ENCODE peak calls at places on chromosomes 1 and 21, in six cellular contexts. Q, L, M, G, W and Z are unnamed samples.

GRCh38 chr1:228340686-228341449 is 65.8 kb downstream of the TRIM11 start:
- DNase-seq in M (no peak), G (no peak), W (no peak), L (no peak), Q (no peak), Z (no peak)

GRCh38 chr1:159171254-159171687 is at the start of gene CADM3:
- DNase-seq in M (no peak), Q (no peak), G (no peak), L (no peak), W (no peak), Z (no peak)

GRCh38 chr1:20087668-20088067 is 17.7 kb downstream of the PLA2G5 start:
- DNase-seq in M (no peak), L (no peak), W (no peak), G (no peak), Q (no peak), Z (no peak)

GRCh38 chr1:27621067-27621920 is 13.7 kb downstream of the FGR start:
- DNase-seq in G (peak), L (no peak), Q (peak), M (peak), W (peak), Z (no peak)

GRCh38 chr1:23402286-23403037 is 22.1 kb downstream of the TCEA3 start:
- DNase-seq in W (no peak), Q (no peak), L (no peak), G (no peak), M (no peak), Z (no peak)

GRCh38 chr21:42784276-42784675 is 95.1 kb downstream of the WDR4 start:
- DNase-seq in L (peak), W (no peak), G (no peak), M (peak), Q (no peak), Z (no peak)

GRCh38 chr1:183339556-183340167 is 78.5 kb downstream of the NMNAT2 start:
- DNase-seq in G (no peak), M (no peak), L (no peak), W (no peak), Q (no peak), Z (no peak)

GRCh38 chr1:1230656-1231399 is 973 bp downstream of the SDF4 start:
- DNase-seq in M (no peak), W (peak), L (no peak), G (peak), Q (peak), Z (no peak)

GRCh38 chr1:62131093-62131725 is 63.4 kb upstream of the L1TD1 start:
- DNase-seq in W (peak), Q (peak), G (peak), M (peak), L (peak), Z (no peak)

GRCh38 chr1:246778663-246779062 is 54.5 kb downstream of the SCCPDH start:
- DNase-seq in L (no peak), G (no peak), Q (no peak), M (no peak), W (no peak), Z (no peak)

GRCh38 chr21:18832950-18833349 is 429.4 kb upstream of the TMPRSS15 start:
- DNase-seq in M (no peak), L (no peak), Q (peak), G (peak), W (no peak), Z (no peak)

GRCh38 chr1:183227963-183228649 is 42.0 kb downstream of the LAMC2 start:
- DNase-seq in M (peak), L (peak), G (peak), Q (peak), W (peak), Z (peak)

GRCh38 chr1:147749792-147750191 is 10.6 kb downstream of the GJA5 start:
- DNase-seq in Q (no peak), W (no peak), G (no peak), M (no peak), L (no peak), Z (no peak)

GRCh38 chr1:97353094-97353493 is 567.7 kb downstream of the DPYD start:
- DNase-seq in M (no peak), L (no peak), Q (no peak), G (no peak), W (no peak), Z (no peak)

GRCh38 chr1:67429528-67430357 is 459 bp downstream of the SERBP1 start:
- DNase-seq in W (peak), Q (no peak), G (no peak), M (peak), L (peak), Z (peak)

GRCh38 chr21:34524671-34525601 is 12.9 kb upstream of the KCNE1 start:
- DNase-seq in M (peak), W (peak), G (peak), L (no peak), Q (peak), Z (no peak)

GRCh38 chr1:84370831-84371394 is 27.4 kb upstream of the DNASE2B start:
- DNase-seq in Q (no peak), W (peak), M (peak), L (no peak), G (peak), Z (peak)

GRCh38 chr1:245074232-245074747 is 80.5 kb upstream of the KIF26B start:
- DNase-seq in L (no peak), G (peak), W (no peak), Q (peak), M (no peak), Z (no peak)

GRCh38 chr1:16015960-16016901 is 1.6 kb downstream of the HSPB7 start:
- DNase-seq in G (no peak), W (no peak), M (peak), Q (no peak), L (no peak), Z (no peak)

GRCh38 chr1:226691257-226691656 is 47.8 kb downstream of the ITPKB start:
- DNase-seq in L (no peak), W (no peak), M (no peak), G (no peak), Q (no peak), Z (no peak)

GRCh38 chr21:46183910-46184624 is at the start of gene SPATC1L:
- DNase-seq in W (peak), L (peak), M (peak), G (peak), Q (peak), Z (peak)

GRCh38 chr1:220748091-220748934 is at the start of gene MTARC2:
- DNase-seq in Q (peak), L (peak), M (peak), W (peak), G (peak), Z (peak)

GRCh38 chr1:151047591-151047924 is at the start of gene C1orf56:
- DNase-seq in M (peak), Q (peak), L (peak), W (peak), G (peak), Z (peak)

GRCh38 chr1:151050051-151050688 is 2.6 kb downstream of the C1orf56 start:
- DNase-seq in L (no peak), Q (no peak), W (no peak), G (no peak), M (no peak), Z (no peak)

GRCh38 chr1:151047925-151048644 is 534 bp downstream of the C1orf56 start:
- DNase-seq in G (peak), M (peak), W (peak), Q (peak), L (peak), Z (peak)

GRCh38 chr1:151049458-151049857 is 1.9 kb downstream of the C1orf56 start:
- DNase-seq in M (no peak), W (no peak), Q (no peak), G (no peak), L (no peak), Z (no peak)

GRCh38 chr1:151048645-151049032 is 1.1 kb downstream of the C1orf56 start:
- DNase-seq in W (no peak), Q (no peak), G (no peak), L (no peak), M (no peak), Z (no peak)
- TF ChIP-seq CTCF in W (no peak), Q (no peak), G (peak), L (no peak), M (no peak), Z (peak)

GRCh38 chr1:145986551-145986950 is 9.8 kb downstream of the TXNIP start:
- DNase-seq in L (no peak), M (no peak), G (no peak), Q (no peak), W (no peak), Z (no peak)

GRCh38 chr1:145983959-145984830 is 12.2 kb downstream of the TXNIP start:
- DNase-seq in Q (peak), M (no peak), G (no peak), L (no peak), W (no peak), Z (no peak)

GRCh38 chr1:145983206-145983675 is 13.1 kb downstream of the TXNIP start:
- DNase-seq in G (no peak), Q (no peak), L (no peak), M (peak), W (no peak), Z (no peak)

GRCh38 chr1:145985502-145986439 is 10.6 kb downstream of the TXNIP start:
- DNase-seq in G (peak), L (peak), M (peak), W (peak), Q (peak), Z (peak)

DNA sequence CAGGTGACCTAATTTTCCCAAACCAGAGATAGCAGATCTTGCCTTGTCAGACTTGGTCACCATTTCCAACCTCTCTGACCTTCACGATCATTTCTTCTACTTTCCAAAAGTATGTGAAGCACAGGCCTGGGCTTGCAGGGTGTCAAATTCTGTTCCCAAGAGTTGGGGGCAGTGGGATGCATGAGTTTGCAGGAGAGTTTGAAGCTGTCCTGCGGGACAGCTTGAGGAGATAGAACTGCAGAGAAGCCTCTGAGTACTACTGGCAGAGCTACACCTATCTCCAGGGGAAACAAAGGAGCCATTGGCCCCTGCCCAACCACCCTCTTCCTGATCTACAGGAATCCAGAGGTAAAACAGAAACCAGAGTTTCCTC is 11.3 kb downstream of the TXNIP start:
- DNase-seq in M (peak), G (no peak), W (no peak), Q (no peak), L (no peak), Z (no peak)
- H3K4me3 ChIP-seq in M (no peak), G (no peak), W (no peak), Q (no peak), L (peak), Z (no peak)

GRCh38 chr1:30380625-30380984 is 342.8 kb downstream of the MATN1 start:
- DNase-seq in G (no peak), M (no peak), Q (no peak), W (no peak), L (no peak), Z (no peak)
- TF ChIP-seq CTCF in G (no peak), M (no peak), Q (no peak), W (no peak), L (no peak), Z (no peak)

DNA sequence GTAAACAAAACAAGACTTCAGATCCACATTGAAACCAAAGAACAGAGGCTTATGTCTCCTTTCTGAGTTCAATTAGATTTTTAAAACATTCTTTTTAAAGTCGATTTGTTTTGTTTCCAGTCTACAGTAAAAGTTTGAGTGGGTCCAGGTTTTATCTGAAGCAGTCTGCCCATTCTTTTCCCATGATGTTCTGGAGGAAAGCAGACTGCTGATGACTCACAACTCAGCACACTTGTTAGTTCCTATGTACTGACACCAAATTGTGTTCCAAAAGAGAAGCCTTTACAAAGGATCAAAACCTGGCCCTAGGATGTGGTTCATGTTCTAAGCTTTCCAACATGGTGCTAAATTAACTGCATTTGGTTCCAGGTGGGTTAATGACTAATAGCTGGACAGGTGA is 11.4 kb upstream of the CCN1 start:
- DNase-seq in Q (peak), M (no peak), G (peak), L (no peak), W (peak), Z (no peak)
- H3K4me3 ChIP-seq in Q (no peak), M (no peak), G (no peak), L (no peak), W (no peak), Z (no peak)